ENCODE peak calls at places on chromosome 6, in four cellular contexts. One of them, this sample, is unnamed.
A peak's percentile ranks its signal among the peaks of the same experiment; 100 is the strongest.

GRCh38 chr6:56268266-56268665 is 20.9 kb upstream of the COL21A1 start:
- DNase-seq in WTC11: no peak
- DNase-seq in HepG2: no peak
- DNase-seq in K562: no peak
- DNase-seq in this sample: no peak

GRCh38 chr6:24257282-24257681 is 100.6 kb downstream of the DCDC2 start:
- DNase-seq in HepG2: peak; percentile 42
- DNase-seq in WTC11: no peak
- DNase-seq in K562: no peak
- DNase-seq in this sample: no peak

GRCh38 chr6:43871933-43872332 is 101.9 kb downstream of the VEGFA start:
- DNase-seq in HepG2: no peak
- DNase-seq in WTC11: no peak
- DNase-seq in K562: no peak
- DNase-seq in this sample: no peak

GRCh38 chr6:50602191-50602810 is 111.0 kb upstream of the TFAP2D start:
- DNase-seq in WTC11: no peak
- DNase-seq in HepG2: peak; percentile 41
- DNase-seq in K562: peak; percentile 47
- DNase-seq in this sample: no peak

GRCh38 chr6:33880104-33880678 is 76.4 kb upstream of the MLN start:
- DNase-seq in K562: no peak
- DNase-seq in WTC11: no peak
- DNase-seq in HepG2: no peak
- DNase-seq in this sample: no peak

GRCh38 chr6:14664616-14665315 is 547.2 kb downstream of the CD83 start:
- DNase-seq in K562: no peak
- DNase-seq in HepG2: no peak
- DNase-seq in WTC11: no peak
- DNase-seq in this sample: no peak

GRCh38 chr6:36050305-36050704 is 22.7 kb downstream of the MAPK14 start:
- DNase-seq in K562: no peak
- DNase-seq in HepG2: no peak
- DNase-seq in WTC11: no peak
- DNase-seq in this sample: no peak

GRCh38 chr6:36938536-36938935 is 16.0 kb upstream of the PI16 start:
- DNase-seq in HepG2: no peak
- DNase-seq in K562: no peak
- DNase-seq in WTC11: no peak
- DNase-seq in this sample: no peak

GRCh38 chr6:49935387-49935786 is 28.6 kb downstream of the DEFB114 start:
- DNase-seq in WTC11: no peak
- DNase-seq in K562: no peak
- DNase-seq in HepG2: no peak
- DNase-seq in this sample: no peak

GRCh38 chr6:101663099-101663498 is 269.6 kb downstream of the GRIK2 start:
- DNase-seq in WTC11: no peak
- DNase-seq in K562: no peak
- DNase-seq in HepG2: no peak
- DNase-seq in this sample: no peak

GRCh38 chr6:146598785-146599405 is at the start of gene ADGB:
- DNase-seq in HepG2: peak; percentile 36
- DNase-seq in K562: peak; percentile 75
- DNase-seq in WTC11: peak; percentile 84
- DNase-seq in this sample: no peak

GRCh38 chr6:42142118-42142835 is at the start of gene C6orf132:
- DNase-seq in HepG2: peak; percentile 43
- DNase-seq in WTC11: peak; percentile 88
- DNase-seq in K562: no peak
- DNase-seq in this sample: no peak

GRCh38 chr6:170100046-170100445 is 190.8 kb downstream of the DLL1 start:
- DNase-seq in WTC11: no peak
- DNase-seq in HepG2: no peak
- DNase-seq in K562: no peak
- DNase-seq in this sample: no peak

GRCh38 chr6:123171341-123171740 is 175.3 kb downstream of the CLVS2 start:
- DNase-seq in WTC11: no peak
- DNase-seq in K562: no peak
- DNase-seq in HepG2: no peak
- DNase-seq in this sample: no peak

GRCh38 chr6:130129781-130130246 is 92.9 kb downstream of the SAMD3 start:
- DNase-seq in K562: no peak
- DNase-seq in HepG2: no peak
- DNase-seq in WTC11: no peak
- DNase-seq in this sample: no peak

GRCh38 chr6:16393326-16393725 is 154.9 kb downstream of the GMPR start:
- DNase-seq in WTC11: no peak
- DNase-seq in K562: no peak
- DNase-seq in HepG2: no peak
- DNase-seq in this sample: no peak

GRCh38 chr6:36227379-36228344 is 31.1 kb downstream of the BRPF3 start:
- DNase-seq in WTC11: no peak
- DNase-seq in K562: peak; percentile 21
- DNase-seq in HepG2: no peak
- DNase-seq in this sample: no peak

GRCh38 chr6:20379231-20379630 is 22.4 kb upstream of the E2F3 start:
- DNase-seq in HepG2: no peak
- DNase-seq in WTC11: no peak
- DNase-seq in K562: no peak
- DNase-seq in this sample: no peak

GRCh38 chr6:158014505-158015187 is 33.0 kb downstream of the SYNJ2 start:
- DNase-seq in WTC11: no peak
- DNase-seq in HepG2: peak; percentile 88
- DNase-seq in K562: no peak
- DNase-seq in this sample: no peak

GRCh38 chr6:16148498-16148897 is 19.6 kb downstream of the MYLIP start:
- DNase-seq in HepG2: peak; percentile 32
- DNase-seq in WTC11: no peak
- DNase-seq in K562: no peak
- DNase-seq in this sample: no peak

GRCh38 chr6:137876547-137876946 is 9.5 kb downstream of the TNFAIP3 start:
- DNase-seq in HepG2: no peak
- DNase-seq in K562: no peak
- DNase-seq in WTC11: no peak
- DNase-seq in this sample: no peak

GRCh38 chr6:137872071-137872470 is 5.0 kb downstream of the TNFAIP3 start:
- DNase-seq in WTC11: no peak
- DNase-seq in K562: no peak
- DNase-seq in HepG2: no peak
- DNase-seq in this sample: no peak

GRCh38 chr6:137875606-137876005 is 8.5 kb downstream of the TNFAIP3 start:
- DNase-seq in WTC11: no peak
- DNase-seq in K562: no peak
- DNase-seq in HepG2: no peak
- DNase-seq in this sample: no peak

GRCh38 chr6:137873273-137873762 is 6.3 kb downstream of the TNFAIP3 start:
- DNase-seq in K562: peak; percentile 48
- DNase-seq in HepG2: peak; percentile 99
- DNase-seq in WTC11: no peak
- DNase-seq in this sample: peak; percentile 95

GRCh38 chr6:137874204-137875001 is 7.3 kb downstream of the TNFAIP3 start:
- DNase-seq in WTC11: no peak
- DNase-seq in HepG2: no peak
- DNase-seq in K562: no peak
- DNase-seq in this sample: no peak
- TF ChIP-seq ATF3 in WTC11: no peak
- TF ChIP-seq ATF3 in HepG2: no peak
- TF ChIP-seq ATF3 in K562: no peak
- TF ChIP-seq ATF3 in this sample: no peak

GRCh38 chr6:109579361-109579760 is 96.3 kb upstream of the ZBTB24 start:
- DNase-seq in HepG2: no peak
- DNase-seq in K562: no peak
- DNase-seq in WTC11: no peak
- DNase-seq in this sample: peak; percentile 21
- TF ChIP-seq NR2C2 in HepG2: no peak
- TF ChIP-seq NR2C2 in K562: no peak
- TF ChIP-seq NR2C2 in WTC11: no peak
- TF ChIP-seq NR2C2 in this sample: no peak

GRCh38 chr6:29617782-29618557 is 15.0 kb downstream of the GABBR1 start:
- DNase-seq in K562: peak; percentile 49
- DNase-seq in WTC11: peak; percentile 65
- DNase-seq in HepG2: no peak
- DNase-seq in this sample: no peak

GRCh38 chr6:29624520-29624961 is 8.4 kb downstream of the GABBR1 start:
- DNase-seq in K562: peak; percentile 38
- DNase-seq in WTC11: peak; percentile 55
- DNase-seq in HepG2: no peak
- DNase-seq in this sample: no peak

GRCh38 chr6:29625337-29625930 is 7.5 kb downstream of the GABBR1 start:
- DNase-seq in WTC11: no peak
- DNase-seq in HepG2: no peak
- DNase-seq in K562: peak; percentile 6
- DNase-seq in this sample: no peak

GRCh38 chr6:29620629-29621028 is 12.4 kb downstream of the GABBR1 start:
- DNase-seq in HepG2: no peak
- DNase-seq in WTC11: no peak
- DNase-seq in K562: no peak
- DNase-seq in this sample: no peak

GRCh38 chr6:29619578-29619977 is 13.4 kb downstream of the GABBR1 start:
- DNase-seq in WTC11: no peak
- DNase-seq in K562: no peak
- DNase-seq in HepG2: no peak
- DNase-seq in this sample: no peak
- TF ChIP-seq ATF3 in WTC11: no peak
- TF ChIP-seq ATF3 in K562: no peak
- TF ChIP-seq ATF3 in HepG2: no peak
- TF ChIP-seq ATF3 in this sample: no peak

GRCh38 chr6:105112577-105112976 is 67.2 kb downstream of the POPDC3 start:
- DNase-seq in K562: peak; percentile 11
- DNase-seq in HepG2: no peak
- DNase-seq in WTC11: no peak
- DNase-seq in this sample: no peak
- TF ChIP-seq NR2C2 in K562: no peak
- TF ChIP-seq NR2C2 in HepG2: no peak
- TF ChIP-seq NR2C2 in WTC11: no peak
- TF ChIP-seq NR2C2 in this sample: no peak

GRCh38 chr6:40413231-40413755 is 173.9 kb downstream of the LRFN2 start:
- DNase-seq in WTC11: no peak
- DNase-seq in K562: no peak
- DNase-seq in HepG2: no peak
- DNase-seq in this sample: no peak
- TF ChIP-seq ATF3 in WTC11: no peak
- TF ChIP-seq ATF3 in K562: no peak
- TF ChIP-seq ATF3 in HepG2: no peak
- TF ChIP-seq ATF3 in this sample: no peak

DNA sequence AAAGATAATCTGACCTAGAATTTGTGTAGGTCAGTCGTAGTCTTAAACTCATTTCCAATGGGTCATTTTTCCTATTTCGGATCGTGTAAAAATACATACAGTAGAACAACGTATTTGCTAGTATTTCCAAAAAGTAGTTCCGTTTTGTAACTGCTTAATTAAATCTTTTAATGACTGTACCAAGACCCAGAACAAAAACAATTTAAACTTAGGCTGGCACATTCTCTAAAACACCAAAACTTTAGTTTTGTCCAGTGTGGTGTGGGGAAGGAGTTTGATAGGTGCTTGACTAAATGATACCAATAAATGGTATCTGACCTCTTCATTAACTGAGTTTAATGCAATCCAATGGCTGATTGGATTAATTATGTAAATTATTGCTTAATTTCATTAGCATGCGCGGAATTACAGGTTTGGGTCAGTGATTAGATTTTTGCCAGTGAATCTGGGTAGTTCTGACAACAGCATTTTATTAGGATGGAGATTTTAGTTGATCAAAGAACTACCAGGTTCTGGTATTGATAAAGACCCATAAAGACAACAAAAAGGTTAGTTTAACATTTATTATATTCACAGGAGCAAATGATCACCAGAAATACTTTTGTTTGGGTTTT is 20.8 kb downstream of the OR2B2 start:
- DNase-seq in K562: no peak
- DNase-seq in HepG2: no peak
- DNase-seq in WTC11: no peak
- DNase-seq in this sample: no peak
- TF ChIP-seq NR2C2 in K562: no peak
- TF ChIP-seq NR2C2 in HepG2: no peak
- TF ChIP-seq NR2C2 in WTC11: no peak
- TF ChIP-seq NR2C2 in this sample: no peak

DNA sequence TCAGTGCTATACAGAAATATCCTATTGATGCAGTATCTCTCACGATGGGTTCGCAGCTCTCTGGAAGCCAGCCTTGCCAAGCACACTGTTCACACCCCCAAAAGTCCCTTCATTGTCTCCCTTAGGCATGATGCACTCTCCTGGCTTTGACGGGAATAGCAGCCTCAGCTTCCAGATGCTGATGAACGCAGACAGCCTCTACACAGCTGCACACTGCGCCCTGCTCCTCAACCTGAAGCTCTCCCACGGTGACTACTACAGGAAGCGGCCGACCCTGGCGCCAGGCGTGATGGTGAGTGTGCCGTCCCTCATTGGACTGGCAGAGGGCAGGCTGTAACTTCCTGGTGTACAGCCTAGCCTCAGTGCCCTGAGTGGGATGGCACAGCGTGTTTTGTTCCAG is 60.0 kb upstream of the PBOV1 start:
- DNase-seq in K562: peak; percentile 20
- DNase-seq in HepG2: peak; percentile 64
- DNase-seq in WTC11: peak; percentile 32
- DNase-seq in this sample: no peak
- TF ChIP-seq ATF3 in K562: no peak
- TF ChIP-seq ATF3 in HepG2: no peak
- TF ChIP-seq ATF3 in WTC11: no peak
- TF ChIP-seq ATF3 in this sample: no peak

GRCh38 chr6:134589512-134589911 is 271.6 kb upstream of the SGK1 start:
- DNase-seq in K562: no peak
- DNase-seq in HepG2: no peak
- DNase-seq in WTC11: peak; percentile 24
- DNase-seq in this sample: no peak

GRCh38 chr6:134588267-134588666 is 270.4 kb upstream of the SGK1 start:
- DNase-seq in K562: no peak
- DNase-seq in WTC11: no peak
- DNase-seq in HepG2: no peak
- DNase-seq in this sample: no peak

GRCh38 chr6:134584809-134585528 is 267.1 kb upstream of the SGK1 start:
- DNase-seq in K562: no peak
- DNase-seq in HepG2: no peak
- DNase-seq in WTC11: no peak
- DNase-seq in this sample: no peak

GRCh38 chr6:134590449-134590848 is 272.5 kb upstream of the SGK1 start:
- DNase-seq in HepG2: no peak
- DNase-seq in WTC11: no peak
- DNase-seq in K562: no peak
- DNase-seq in this sample: no peak

GRCh38 chr6:134585529-134585873 is 267.6 kb upstream of the SGK1 start:
- DNase-seq in K562: peak; percentile 87
- DNase-seq in WTC11: no peak
- DNase-seq in HepG2: no peak
- DNase-seq in this sample: no peak
- TF ChIP-seq NR2C2 in K562: no peak
- TF ChIP-seq NR2C2 in WTC11: no peak
- TF ChIP-seq NR2C2 in HepG2: no peak
- TF ChIP-seq NR2C2 in this sample: no peak

This sample was measured in GM12878.